ENCODE peak calls at places on chromosome 14, in seven cellular contexts. One of them, this sample, is unnamed.

GRCh38 chr14:32265584-32265983 is 62.5 kb upstream of the RNU6-8 start:
- DNase-seq in esophagus squamous epithelium: no peak
- DNase-seq in GM10248: no peak
- DNase-seq in Caco-2: no peak
- DNase-seq in upper lobe of right lung: no peak
- DNase-seq in upper lobe of left lung: no peak
- DNase-seq in neural crest cell: no peak
- DNase-seq in this sample: no peak

GRCh38 chr14:87233266-87233665 is 759.7 kb downstream of the GALC start:
- DNase-seq in GM10248: no peak
- DNase-seq in neural crest cell: no peak
- DNase-seq in upper lobe of right lung: no peak
- DNase-seq in Caco-2: no peak
- DNase-seq in upper lobe of left lung: no peak
- DNase-seq in esophagus squamous epithelium: no peak
- DNase-seq in this sample: no peak

GRCh38 chr14:23347406-23348296 is 5.0 kb downstream of the SLC22A17 start:
- DNase-seq in esophagus squamous epithelium: no peak
- DNase-seq in upper lobe of right lung: no peak
- DNase-seq in upper lobe of left lung: peak; percentile 56
- DNase-seq in neural crest cell: no peak
- DNase-seq in GM10248: no peak
- DNase-seq in Caco-2: no peak
- DNase-seq in this sample: no peak

GRCh38 chr14:103762011-103762410 is 46.4 kb downstream of the ZFYVE21 start:
- DNase-seq in GM10248: no peak
- DNase-seq in neural crest cell: no peak
- DNase-seq in upper lobe of right lung: no peak
- DNase-seq in upper lobe of left lung: no peak
- DNase-seq in Caco-2: no peak
- DNase-seq in esophagus squamous epithelium: no peak
- DNase-seq in this sample: no peak

GRCh38 chr14:64387232-64387737 is 868 bp upstream of the MTHFD1 start:
- DNase-seq in upper lobe of right lung: no peak
- DNase-seq in neural crest cell: no peak
- DNase-seq in esophagus squamous epithelium: no peak
- DNase-seq in upper lobe of left lung: no peak
- DNase-seq in Caco-2: peak; percentile 47
- DNase-seq in GM10248: no peak
- DNase-seq in this sample: no peak

GRCh38 chr14:85909581-85909980 is 379.6 kb downstream of the FLRT2 start:
- DNase-seq in upper lobe of right lung: no peak
- DNase-seq in neural crest cell: no peak
- DNase-seq in Caco-2: no peak
- DNase-seq in upper lobe of left lung: no peak
- DNase-seq in esophagus squamous epithelium: no peak
- DNase-seq in GM10248: no peak
- DNase-seq in this sample: no peak

GRCh38 chr14:19947413-19948090 is 16.8 kb downstream of the OR4K1 start:
- DNase-seq in upper lobe of left lung: no peak
- DNase-seq in upper lobe of right lung: no peak
- DNase-seq in neural crest cell: no peak
- DNase-seq in esophagus squamous epithelium: no peak
- DNase-seq in GM10248: no peak
- DNase-seq in Caco-2: no peak
- DNase-seq in this sample: no peak

GRCh38 chr14:90717916-90718315 is 98.3 kb downstream of the TTC7B start:
- DNase-seq in GM10248: no peak
- DNase-seq in upper lobe of left lung: no peak
- DNase-seq in neural crest cell: no peak
- DNase-seq in esophagus squamous epithelium: no peak
- DNase-seq in upper lobe of right lung: no peak
- DNase-seq in Caco-2: no peak
- DNase-seq in this sample: no peak

GRCh38 chr14:54366726-54367707 is 29.8 kb upstream of the CDKN3 start:
- DNase-seq in Caco-2: peak; percentile 78
- DNase-seq in GM10248: peak; percentile 28
- DNase-seq in neural crest cell: no peak
- DNase-seq in upper lobe of left lung: no peak
- DNase-seq in esophagus squamous epithelium: no peak
- DNase-seq in upper lobe of right lung: no peak
- DNase-seq in this sample: no peak

GRCh38 chr14:103243764-103244737 is 90.0 kb upstream of the EIF5 start:
- DNase-seq in Caco-2: no peak
- DNase-seq in upper lobe of right lung: no peak
- DNase-seq in esophagus squamous epithelium: no peak
- DNase-seq in GM10248: no peak
- DNase-seq in neural crest cell: no peak
- DNase-seq in upper lobe of left lung: no peak
- DNase-seq in this sample: no peak

GRCh38 chr14:95365401-95365800 is 45.7 kb upstream of the CLMN start:
- DNase-seq in esophagus squamous epithelium: no peak
- DNase-seq in Caco-2: no peak
- DNase-seq in GM10248: no peak
- DNase-seq in upper lobe of left lung: no peak
- DNase-seq in upper lobe of right lung: no peak
- DNase-seq in neural crest cell: no peak
- DNase-seq in this sample: no peak

GRCh38 chr14:74400328-74400727 is 25.7 kb downstream of the SYNDIG1L start:
- DNase-seq in upper lobe of right lung: no peak
- DNase-seq in neural crest cell: no peak
- DNase-seq in GM10248: no peak
- DNase-seq in Caco-2: no peak
- DNase-seq in upper lobe of left lung: no peak
- DNase-seq in esophagus squamous epithelium: no peak
- DNase-seq in this sample: no peak

GRCh38 chr14:51554339-51554920 is 97.3 kb upstream of the FRMD6 start:
- DNase-seq in neural crest cell: no peak
- DNase-seq in upper lobe of right lung: no peak
- DNase-seq in Caco-2: no peak
- DNase-seq in upper lobe of left lung: no peak
- DNase-seq in GM10248: no peak
- DNase-seq in esophagus squamous epithelium: no peak
- DNase-seq in this sample: no peak

GRCh38 chr14:25050494-25051170 is 685 bp upstream of the STXBP6 start:
- DNase-seq in Caco-2: no peak
- DNase-seq in esophagus squamous epithelium: no peak
- DNase-seq in GM10248: no peak
- DNase-seq in upper lobe of left lung: no peak
- DNase-seq in neural crest cell: no peak
- DNase-seq in upper lobe of right lung: no peak
- DNase-seq in this sample: no peak

GRCh38 chr14:99150236-99150635 is 121.8 kb downstream of the BCL11B start:
- DNase-seq in esophagus squamous epithelium: no peak
- DNase-seq in neural crest cell: no peak
- DNase-seq in upper lobe of left lung: no peak
- DNase-seq in GM10248: no peak
- DNase-seq in Caco-2: no peak
- DNase-seq in upper lobe of right lung: no peak
- DNase-seq in this sample: no peak

GRCh38 chr14:22829661-22830328 is at the start of gene MRPL52:
- DNase-seq in esophagus squamous epithelium: peak; percentile 60
- DNase-seq in neural crest cell: peak; percentile 73
- DNase-seq in Caco-2: peak; percentile 89
- DNase-seq in GM10248: peak; percentile 93
- DNase-seq in upper lobe of right lung: peak; percentile 95
- DNase-seq in upper lobe of left lung: peak; percentile 96
- DNase-seq in this sample: peak; percentile 94

GRCh38 chr14:42113358-42114070 is 506.8 kb downstream of the LRFN5 start:
- DNase-seq in neural crest cell: no peak
- DNase-seq in Caco-2: peak; percentile 13
- DNase-seq in upper lobe of left lung: peak; percentile 82
- DNase-seq in esophagus squamous epithelium: no peak
- DNase-seq in GM10248: no peak
- DNase-seq in upper lobe of right lung: peak; percentile 58
- DNase-seq in this sample: no peak

GRCh38 chr14:42112108-42112507 is 505.4 kb downstream of the LRFN5 start:
- DNase-seq in upper lobe of left lung: no peak
- DNase-seq in Caco-2: no peak
- DNase-seq in GM10248: no peak
- DNase-seq in neural crest cell: no peak
- DNase-seq in upper lobe of right lung: no peak
- DNase-seq in esophagus squamous epithelium: no peak
- DNase-seq in this sample: no peak

GRCh38 chr14:42111355-42111754 is 504.7 kb downstream of the LRFN5 start:
- DNase-seq in upper lobe of right lung: peak; percentile 19
- DNase-seq in esophagus squamous epithelium: no peak
- DNase-seq in Caco-2: no peak
- DNase-seq in GM10248: no peak
- DNase-seq in neural crest cell: no peak
- DNase-seq in upper lobe of left lung: no peak
- DNase-seq in this sample: no peak

DNA sequence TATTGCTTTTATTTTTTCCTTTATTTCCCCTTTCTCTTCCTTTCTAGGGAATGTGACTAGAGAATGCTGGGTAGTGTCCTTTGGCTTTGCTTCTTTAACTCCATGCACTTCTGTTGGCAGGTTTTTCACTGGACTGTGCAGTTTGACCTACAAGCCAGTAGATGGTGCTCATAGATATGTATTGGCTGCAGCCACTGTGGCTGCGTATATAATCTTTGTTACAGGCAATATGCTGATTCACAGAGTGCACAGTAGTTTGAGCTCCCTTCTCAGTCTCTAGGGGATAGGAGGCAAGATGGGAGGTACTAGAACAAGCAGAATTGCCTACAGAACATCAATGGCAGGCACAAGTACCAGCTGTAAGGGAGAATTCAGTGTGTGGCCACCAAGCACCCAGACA is 503.5 kb downstream of the LRFN5 start:
- DNase-seq in GM10248: peak; percentile 13
- DNase-seq in Caco-2: no peak
- DNase-seq in upper lobe of left lung: no peak
- DNase-seq in upper lobe of right lung: no peak
- DNase-seq in neural crest cell: no peak
- DNase-seq in esophagus squamous epithelium: no peak
- DNase-seq in this sample: no peak
- TF ChIP-seq CTCF in GM10248: peak; percentile 30
- TF ChIP-seq CTCF in Caco-2: peak; percentile 16
- TF ChIP-seq CTCF in upper lobe of left lung: no peak
- TF ChIP-seq CTCF in upper lobe of right lung: peak; percentile 17
- TF ChIP-seq CTCF in neural crest cell: peak; percentile 57
- TF ChIP-seq CTCF in esophagus squamous epithelium: no peak
- TF ChIP-seq CTCF in this sample: no peak

GRCh38 chr14:70943838-70944237 is 36.6 kb downstream of the PCNX1 start:
- DNase-seq in upper lobe of right lung: no peak
- DNase-seq in Caco-2: no peak
- DNase-seq in upper lobe of left lung: no peak
- DNase-seq in esophagus squamous epithelium: no peak
- DNase-seq in neural crest cell: no peak
- DNase-seq in GM10248: no peak
- DNase-seq in this sample: no peak

GRCh38 chr14:70942342-70942706 is 35.1 kb downstream of the PCNX1 start:
- DNase-seq in GM10248: no peak
- DNase-seq in neural crest cell: no peak
- DNase-seq in Caco-2: no peak
- DNase-seq in esophagus squamous epithelium: no peak
- DNase-seq in upper lobe of left lung: no peak
- DNase-seq in upper lobe of right lung: no peak
- DNase-seq in this sample: no peak

GRCh38 chr14:70952485-70952884 is 45.2 kb downstream of the PCNX1 start:
- DNase-seq in GM10248: no peak
- DNase-seq in upper lobe of right lung: no peak
- DNase-seq in esophagus squamous epithelium: no peak
- DNase-seq in neural crest cell: no peak
- DNase-seq in upper lobe of left lung: no peak
- DNase-seq in Caco-2: no peak
- DNase-seq in this sample: no peak

DNA sequence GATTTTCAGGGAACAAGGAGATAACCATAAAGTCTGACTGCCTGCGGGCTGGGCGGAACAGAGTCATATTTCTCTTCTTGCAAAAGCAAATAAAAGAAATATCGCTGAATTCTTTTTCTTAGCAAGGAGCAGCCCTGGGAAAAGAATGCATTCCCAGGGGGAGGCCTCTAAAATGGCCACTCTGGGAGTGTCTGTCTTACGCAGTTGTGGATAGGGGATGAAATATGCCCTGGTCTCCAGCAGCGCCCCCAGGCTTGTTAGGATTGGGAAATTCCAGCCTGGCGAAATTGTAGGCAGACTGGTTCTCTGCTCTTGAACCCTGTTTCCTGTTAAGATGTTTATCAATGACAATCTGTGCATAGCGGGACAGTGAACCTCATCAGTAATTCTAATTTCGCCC is 40.5 kb downstream of the PCNX1 start:
- DNase-seq in upper lobe of right lung: no peak
- DNase-seq in esophagus squamous epithelium: no peak
- DNase-seq in neural crest cell: no peak
- DNase-seq in upper lobe of left lung: no peak
- DNase-seq in Caco-2: no peak
- DNase-seq in GM10248: no peak
- DNase-seq in this sample: no peak
- TF ChIP-seq CTCF in upper lobe of right lung: no peak
- TF ChIP-seq CTCF in esophagus squamous epithelium: no peak
- TF ChIP-seq CTCF in neural crest cell: no peak
- TF ChIP-seq CTCF in upper lobe of left lung: no peak
- TF ChIP-seq CTCF in Caco-2: no peak
- TF ChIP-seq CTCF in GM10248: no peak
- TF ChIP-seq CTCF in this sample: no peak

DNA sequence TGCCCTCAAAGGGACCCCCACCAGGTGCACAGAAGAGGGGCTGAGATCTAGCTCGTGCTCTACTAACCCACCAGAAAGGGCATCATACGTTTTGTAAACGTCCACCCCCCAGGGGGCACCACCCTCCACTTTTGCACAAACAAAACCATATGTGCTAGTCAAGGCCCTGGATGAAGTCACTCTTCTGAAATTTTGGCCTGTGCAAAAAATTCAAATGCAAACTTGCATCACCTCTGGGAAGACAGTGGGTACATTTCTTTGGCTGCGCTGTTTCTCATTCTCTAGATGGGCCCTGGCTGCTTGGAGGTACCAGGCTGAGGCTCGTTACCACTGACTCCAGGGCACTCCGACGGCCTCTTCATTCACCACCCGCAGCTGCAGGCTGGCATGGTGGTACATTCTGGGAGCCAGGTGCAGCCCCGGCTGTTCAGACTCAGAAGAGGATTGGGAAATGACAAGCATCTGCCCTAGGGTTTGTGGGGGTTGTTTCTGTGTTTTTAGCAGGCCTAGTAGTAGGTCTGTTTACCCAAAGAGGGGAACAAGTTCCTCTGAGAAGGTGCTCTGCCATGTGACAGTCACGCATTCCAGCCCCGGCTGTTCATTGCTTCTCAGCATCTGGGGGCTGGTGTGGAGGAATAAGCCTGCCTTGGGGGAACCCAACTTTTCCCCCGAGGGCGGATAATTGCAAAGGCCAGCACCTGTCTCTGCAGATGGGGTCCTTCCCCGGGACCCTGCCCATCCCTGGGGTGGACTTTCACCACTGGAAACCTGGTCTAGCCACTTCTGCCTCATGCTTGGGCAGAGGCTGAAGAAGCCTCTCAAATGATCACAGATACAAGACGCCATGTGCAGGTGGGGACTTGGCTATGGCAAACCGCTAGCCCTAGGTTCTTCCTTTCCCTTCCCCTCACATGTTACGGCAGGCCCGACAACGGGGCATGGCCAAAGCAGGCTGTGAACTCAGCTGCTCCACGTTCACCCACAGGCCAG is 147.6 kb downstream of the DPF3 start:
- DNase-seq in esophagus squamous epithelium: no peak
- DNase-seq in GM10248: no peak
- DNase-seq in upper lobe of left lung: peak; percentile 26
- DNase-seq in Caco-2: no peak
- DNase-seq in upper lobe of right lung: no peak
- DNase-seq in neural crest cell: no peak
- DNase-seq in this sample: no peak
- TF ChIP-seq CTCF in esophagus squamous epithelium: no peak
- TF ChIP-seq CTCF in GM10248: no peak
- TF ChIP-seq CTCF in upper lobe of left lung: no peak
- TF ChIP-seq CTCF in Caco-2: no peak
- TF ChIP-seq CTCF in upper lobe of right lung: no peak
- TF ChIP-seq CTCF in neural crest cell: no peak
- TF ChIP-seq CTCF in this sample: no peak

GRCh38 chr14:60169722-60170121 is 4.5 kb upstream of the DHRS7 start:
- DNase-seq in Caco-2: no peak
- DNase-seq in neural crest cell: no peak
- DNase-seq in GM10248: no peak
- DNase-seq in esophagus squamous epithelium: no peak
- DNase-seq in upper lobe of right lung: no peak
- DNase-seq in upper lobe of left lung: no peak
- DNase-seq in this sample: no peak
- TF ChIP-seq CTCF in Caco-2: no peak
- TF ChIP-seq CTCF in neural crest cell: no peak
- TF ChIP-seq CTCF in GM10248: no peak
- TF ChIP-seq CTCF in esophagus squamous epithelium: no peak
- TF ChIP-seq CTCF in upper lobe of right lung: no peak
- TF ChIP-seq CTCF in upper lobe of left lung: no peak
- TF ChIP-seq CTCF in this sample: no peak